ENCODE peak calls at places on chromosomes 11 and 22, in six cellular contexts. O is NCI-H1436, X is GM04503, Q is Panc1, H is left ventricle myocardium inferior, U is SW480. V is an unnamed sample.

GRCh38 chr11:71379722-71380121 is 68.5 kb downstream of the DHCR7 start:
- DNase-seq in Q (no peak), U (no peak), H (no peak), O (no peak), X (no peak), V (no peak)

GRCh38 chr22:46267431-46268279 is at the start of gene TTC38:
- DNase-seq in H (peak), X (peak), U (peak), Q (no peak), O (no peak), V (peak)

GRCh38 chr22:34943830-34944229 is 122.1 kb upstream of the ISX start:
- DNase-seq in O (no peak), X (no peak), U (peak), H (no peak), Q (no peak), V (no peak)

GRCh38 chr11:22728600-22729394 is 62.4 kb downstream of the GAS2 start:
- DNase-seq in O (no peak), H (no peak), Q (no peak), U (no peak), X (no peak), V (peak)

GRCh38 chr11:119700030-119700429 is 29.0 kb downstream of the NECTIN1 start:
- DNase-seq in Q (no peak), X (no peak), U (no peak), H (no peak), O (no peak), V (no peak)

GRCh38 chr22:50199836-50200332 is 927 bp upstream of the SELENOO start:
- DNase-seq in H (no peak), U (no peak), X (no peak), O (no peak), Q (no peak), V (no peak)

GRCh38 chr11:68550485-68550817 is 89.9 kb downstream of the PPP6R3 start:
- DNase-seq in Q (no peak), X (no peak), O (no peak), U (no peak), H (no peak), V (no peak)

GRCh38 chr11:73402834-73403185 is 26.6 kb downstream of the RELT start:
- DNase-seq in U (peak), Q (no peak), H (no peak), O (no peak), X (no peak), V (no peak)

GRCh38 chr22:48627203-48627602 is 1200.5 kb downstream of the BRD1 start:
- DNase-seq in Q (no peak), X (no peak), O (no peak), H (no peak), U (no peak), V (no peak)

GRCh38 chr11:73838443-73839122 is 38.1 kb downstream of the COA4 start:
- DNase-seq in Q (no peak), H (no peak), X (no peak), U (peak), O (no peak), V (no peak)

GRCh38 chr11:89361738-89362137 is 129.4 kb downstream of the NOX4 start:
- DNase-seq in H (no peak), X (no peak), O (no peak), U (no peak), Q (no peak), V (no peak)

GRCh38 chr11:124194696-124195418 is 11.7 kb downstream of the OR10D3 start:
- DNase-seq in H (no peak), Q (peak), O (peak), X (no peak), U (peak), V (peak)

GRCh38 chr22:44003776-44004460 is 20.2 kb upstream of the PARVB start:
- DNase-seq in X (no peak), H (no peak), Q (no peak), O (no peak), U (no peak), V (no peak)

V was measured in HepG2.